ENCODE peak calls at places on chromosomes 2 and 18, in eight cellular contexts. G, E, R, C, L, U, P and H are unnamed samples.

GRCh38 chr2:189412330-189412953 is 28.8 kb upstream of the WDR75 start:
- DNase-seq in L (no peak), U (peak; percentile 85), E (peak; percentile 45), R (peak; percentile 20), C (peak; percentile 44), G (no peak), P (peak; percentile 81), H (peak; percentile 72)

GRCh38 chr2:64672708-64673107 is 19.0 kb upstream of the SERTAD2 start:
- DNase-seq in E (no peak), U (no peak), G (no peak), L (no peak), C (no peak), R (no peak), P (no peak), H (no peak)

GRCh38 chr2:136131961-136132839 is 14.3 kb upstream of the CXCR4 start:
- DNase-seq in G (no peak), P (no peak), L (no peak), C (no peak), E (no peak), R (no peak), U (no peak), H (no peak)

GRCh38 chr2:73640537-73640936 is 1.7 kb downstream of the NAT8 start:
- DNase-seq in C (no peak), G (no peak), E (no peak), R (no peak), L (no peak), U (peak; percentile 36), P (no peak), H (no peak)

GRCh38 chr2:219947575-219947974 is 320.1 kb downstream of the SLC4A3 start:
- DNase-seq in G (no peak), C (no peak), R (no peak), U (peak; percentile 1), L (peak; percentile 37), E (no peak), P (no peak), H (peak; percentile 75)

GRCh38 chr2:168639501-168639900 is 162.9 kb upstream of the NOSTRIN start:
- DNase-seq in R (no peak), E (no peak), P (peak; percentile 60), U (peak; percentile 87), L (no peak), G (peak; percentile 78), C (no peak), H (peak; percentile 49)

GRCh38 chr18:25089470-25089869 is 262.5 kb downstream of the ZNF521 start:
- DNase-seq in E (no peak), G (no peak), U (no peak), C (no peak), P (no peak), R (no peak), L (no peak), H (no peak)

GRCh38 chr2:6824962-6825361 is 40.7 kb downstream of the CMPK2 start:
- DNase-seq in L (peak; percentile 2), C (no peak), E (no peak), R (no peak), P (peak; percentile 10), G (no peak), U (peak; percentile 39), H (peak; percentile 44)

GRCh38 chr2:72917138-72917874 is at the start of gene EMX1:
- DNase-seq in L (no peak), R (peak; percentile 74), G (no peak), P (no peak), E (peak; percentile 83), C (peak; percentile 89), U (no peak), H (peak; percentile 74)

GRCh38 chr2:177585234-177585863 is 192.8 kb downstream of the AGPS start:
- DNase-seq in U (no peak), C (no peak), G (no peak), P (no peak), R (no peak), E (no peak), L (no peak), H (no peak)

GRCh38 chr2:46169452-46169851 is 127.8 kb upstream of the EPAS1 start:
- DNase-seq in P (no peak), G (no peak), E (no peak), R (no peak), L (no peak), C (no peak), U (no peak), H (no peak)

GRCh38 chr2:105896765-105897163 is 152.1 kb downstream of the NCK2 start:
- DNase-seq in L (no peak), U (no peak), P (no peak), C (no peak), R (no peak), G (no peak), E (no peak), H (no peak)

GRCh38 chr18:57423821-57424220 is 11.4 kb upstream of the ONECUT2 start:
- DNase-seq in E (no peak), G (no peak), P (no peak), R (no peak), C (no peak), L (no peak), U (no peak), H (no peak)

GRCh38 chr2:137865954-137866540 is 98.2 kb upstream of the HNMT start:
- DNase-seq in P (peak; percentile 23), R (peak; percentile 46), E (peak; percentile 23), C (peak; percentile 45), U (peak; percentile 65), G (no peak), L (no peak), H (peak; percentile 66)

GRCh38 chr2:69559696-69560482 is 83.7 kb downstream of the AAK1 start:
- DNase-seq in G (no peak), R (no peak), C (peak; percentile 58), P (peak; percentile 56), L (no peak), E (peak; percentile 63), U (peak; percentile 73), H (peak; percentile 69)

GRCh38 chr2:12167525-12168317 is 421.3 kb downstream of the LPIN1 start:
- DNase-seq in P (no peak), C (no peak), G (no peak), L (no peak), U (no peak), R (peak; percentile 54), E (no peak), H (no peak)

GRCh38 chr2:43273477-43273876 is 47.1 kb upstream of the ZFP36L2 start:
- DNase-seq in G (peak; percentile 79), C (no peak), P (no peak), U (no peak), E (no peak), L (no peak), R (no peak), H (peak; percentile 42)

GRCh38 chr2:19538411-19538963 is 180.1 kb upstream of the OSR1 start:
- DNase-seq in L (peak; percentile 44), U (peak; percentile 97), G (no peak), E (peak; percentile 92), P (peak; percentile 48), C (no peak), R (no peak), H (peak; percentile 82)

GRCh38 chr2:238663586-238663985 is 184.3 kb upstream of the TWIST2 start:
- DNase-seq in P (no peak), E (no peak), L (no peak), C (no peak), R (no peak), G (no peak), U (no peak), H (no peak)

GRCh38 chr18:6022089-6022444 is 126.7 kb upstream of the TMEM200C start:
- DNase-seq in L (no peak), G (no peak), P (no peak), E (no peak), U (no peak), C (no peak), R (no peak), H (peak; percentile 12)

GRCh38 chr2:146979746-146980145 is 865.1 kb upstream of the ACVR2A start:
- DNase-seq in P (no peak), U (no peak), L (no peak), G (no peak), C (no peak), E (no peak), R (no peak), H (no peak)

GRCh38 chr2:23360571-23361125 is 24.3 kb upstream of the KLHL29 start:
- DNase-seq in L (no peak), R (no peak), U (no peak), P (peak; percentile 45), G (no peak), E (no peak), C (no peak), H (no peak)

GRCh38 chr2:111154758-111155157 is 34.0 kb downstream of the BCL2L11 start:
- DNase-seq in E (no peak), P (no peak), L (no peak), R (no peak), C (no peak), U (no peak), G (no peak), H (no peak)

GRCh38 chr2:128523490-128523889 is 204.8 kb upstream of the HS6ST1 start:
- DNase-seq in C (no peak), E (no peak), U (no peak), R (no peak), G (no peak), L (no peak), P (no peak), H (no peak)

GRCh38 chr2:202025816-202026215 is 7.8 kb upstream of the FZD7 start:
- DNase-seq in L (no peak), E (no peak), C (no peak), R (no peak), U (no peak), P (no peak), G (no peak), H (peak; percentile 48)

GRCh38 chr18:59065684-59066083 is 74.0 kb upstream of the SEC11C start:
- DNase-seq in U (no peak), L (no peak), C (no peak), E (no peak), P (no peak), R (no peak), G (no peak), H (no peak)

GRCh38 chr2:172817411-172817810 is 81.8 kb downstream of the RAPGEF4 start:
- DNase-seq in P (no peak), C (no peak), L (no peak), U (no peak), R (no peak), E (no peak), G (no peak), H (no peak)

GRCh38 chr2:141641462-141641861 is 489.4 kb downstream of the LRP1B start:
- DNase-seq in L (no peak), G (no peak), R (no peak), P (no peak), E (peak; percentile 6), U (peak; percentile 35), C (no peak), H (peak; percentile 11)

GRCh38 chr18:12310762-12311161 is 2.7 kb downstream of the TUBB6 start:
- DNase-seq in C (no peak), L (no peak), E (no peak), G (peak; percentile 48), R (no peak), U (no peak), P (no peak), H (no peak)

GRCh38 chr2:239163306-239164070 is 237.3 kb downstream of the HDAC4 start:
- DNase-seq in E (no peak), C (no peak), U (no peak), L (no peak), G (no peak), P (no peak), R (no peak), H (no peak)

GRCh38 chr18:79567481-79568147 is 112.0 kb upstream of the CTDP1 start:
- DNase-seq in L (peak; percentile 79), R (no peak), P (peak; percentile 38), G (peak; percentile 81), E (no peak), U (peak; percentile 93), C (no peak), H (peak; percentile 90)

GRCh38 chr2:199798881-199799580 is 52.0 kb downstream of the FTCDNL1 start:
- DNase-seq in E (no peak), R (no peak), G (no peak), P (no peak), U (peak; percentile 38), C (no peak), L (no peak), H (peak; percentile 61)

GRCh38 chr2:238169021-238169707 is 10.4 kb downstream of the ERFE start:
- DNase-seq in E (no peak), P (peak; percentile 92), L (peak; percentile 73), G (peak; percentile 85), U (peak; percentile 96), C (no peak), R (no peak), H (peak; percentile 92)

GRCh38 chr2:71452565-71452964 is 796 bp upstream of the DYSF start:
- DNase-seq in C (peak; percentile 60), G (no peak), E (peak; percentile 19), U (peak; percentile 63), P (no peak), L (no peak), R (no peak), H (peak; percentile 33)